ENCODE peak calls at places on chromosome 14, in five cellular contexts. Q, F, N, H and W are unnamed samples.

GRCh38 chr14:72500234-72500838 is 393.6 kb downstream of the DPF3 start:
- DNase-seq in Q (no peak), F (no peak), N (no peak), H (no peak), W (no peak)

GRCh38 chr14:89973234-89973823 is 17.6 kb downstream of the TDP1 start:
- DNase-seq in Q (no peak), F (peak), N (peak), H (peak), W (peak)

GRCh38 chr14:50545618-50546017 is 13.2 kb upstream of the MAP4K5 start:
- DNase-seq in Q (no peak), F (no peak), N (no peak), H (no peak), W (no peak)

GRCh38 chr14:94021416-94022157 is 4.6 kb upstream of the OTUB2 start:
- DNase-seq in Q (no peak), F (peak), N (peak), H (peak), W (peak)

GRCh38 chr14:89537911-89538310 is 120.9 kb upstream of the FOXN3 start:
- DNase-seq in Q (no peak), F (no peak), N (no peak), H (no peak), W (no peak)

GRCh38 chr14:87108726-87109125 is 884.3 kb downstream of the GALC start:
- DNase-seq in Q (no peak), F (no peak), N (no peak), H (peak), W (no peak)

GRCh38 chr14:65594153-65594881 is 181.8 kb downstream of the FUT8 start:
- DNase-seq in Q (no peak), F (no peak), N (peak), H (no peak), W (no peak)

GRCh38 chr14:48788771-48789170 is 797.4 kb downstream of the RPS29 start:
- DNase-seq in Q (no peak), F (no peak), N (no peak), H (no peak), W (no peak)

GRCh38 chr14:93160353-93160801 is 24.3 kb downstream of the MOAP1 start:
- DNase-seq in Q (peak), F (no peak), N (no peak), H (no peak), W (no peak)